ENCODE peak calls at places on chromosomes 4 and X, in four cellular contexts. V is right atrium auricular region, B is K562, Y is cardiac muscle cell. H is an unnamed sample.

GRCh38 chr4:53039741-53040458 is 177.8 kb downstream of the RASL11B start:
- DNase-seq in Y (no peak), B (peak), V (no peak), H (no peak)

GRCh38 chr4:130077275-130077674 is 981.3 kb downstream of the C4orf33 start:
- DNase-seq in V (no peak), B (no peak), Y (no peak), H (no peak)

GRCh38 chr4:3514806-3515421 is 17.3 kb downstream of the LRPAP1 start:
- DNase-seq in B (no peak), Y (no peak), V (no peak), H (no peak)

GRCh38 chr4:69239777-69240176 is 25.2 kb upstream of the UGT2B11 start:
- DNase-seq in Y (no peak), V (no peak), B (peak), H (no peak)

GRCh38 chrX:23062359-23062758 is 62.6 kb downstream of the DDX53 start:
- DNase-seq in Y (no peak), B (no peak), V (no peak), H (no peak)

GRCh38 chr4:2964077-2964471 is 703 bp downstream of the GRK4 start:
- DNase-seq in Y (no peak), V (no peak), B (peak), H (no peak)

GRCh38 chrX:76802698-76803097 is 375.2 kb downstream of the MAGEE1 start:
- DNase-seq in Y (no peak), V (no peak), B (no peak), H (no peak)

GRCh38 chr4:1524761-1525160 is 118.5 kb upstream of the NKX1-1 start:
- DNase-seq in B (no peak), Y (no peak), V (no peak), H (no peak)

GRCh38 chr4:153156263-153156662 is 48.0 kb upstream of the TRIM2 start:
- DNase-seq in Y (peak), V (no peak), B (peak), H (no peak)

GRCh38 chr4:82043809-82044137 is 330.0 kb downstream of the HNRNPD start:
- DNase-seq in Y (no peak), B (no peak), V (no peak), H (no peak)

GRCh38 chr4:32884198-32884597 is 2164.0 kb downstream of the PCDH7 start:
- DNase-seq in V (no peak), B (no peak), Y (peak), H (no peak)

GRCh38 chr4:3703343-3703676 is 62.9 kb upstream of the ADRA2C start:
- DNase-seq in V (no peak), Y (no peak), B (no peak), H (no peak)

GRCh38 chr4:150007512-150007911 is 70.7 kb upstream of the DCLK2 start:
- DNase-seq in Y (no peak), V (no peak), B (no peak), H (no peak)

GRCh38 chrX:56800801-56801200 is 71.8 kb downstream of the NBDY start:
- DNase-seq in V (no peak), B (peak), Y (peak), H (peak)

GRCh38 chr4:184568770-184569169 is 80.5 kb downstream of the CASP3 start:
- DNase-seq in Y (peak), V (no peak), B (no peak), H (no peak)

GRCh38 chrX:3811331-3812311 is 98.2 kb upstream of the PRKX start:
- DNase-seq in Y (peak), V (no peak), B (peak), H (no peak)

GRCh38 chr4:175891863-175892262 is 79.8 kb upstream of the GPM6A start:
- DNase-seq in V (no peak), B (no peak), Y (peak), H (no peak)

GRCh38 chr4:141246243-141246642 is 25.5 kb downstream of the ZNF330 start:
- DNase-seq in V (no peak), B (no peak), Y (peak), H (no peak)

GRCh38 chrX:16953606-16954211 is 7.3 kb downstream of the REPS2 start:
- DNase-seq in B (no peak), V (no peak), Y (no peak), H (no peak)

GRCh38 chr4:2270341-2271165 is 8.6 kb upstream of the MXD4 start:
- DNase-seq in V (no peak), B (no peak), Y (no peak), H (no peak)

GRCh38 chrX:153807976-153808375 is 13.5 kb downstream of the SSR4 start:
- DNase-seq in Y (no peak), B (no peak), V (no peak), H (no peak)

GRCh38 chrX:80285131-80285773 is 135.0 kb upstream of the TENT5D start:
- DNase-seq in V (no peak), Y (peak), B (peak), H (no peak)

GRCh38 chr4:71130827-71131603 is 137.6 kb downstream of the DCK start:
- DNase-seq in V (no peak), B (no peak), Y (peak), H (no peak)

GRCh38 chr4:182142146-182143085 is 100.8 kb upstream of the TENM3 start:
- DNase-seq in Y (peak), B (no peak), V (no peak), H (no peak)

GRCh38 chrX:19613645-19614323 is 98.5 kb upstream of the MAP3K15 start:
- DNase-seq in Y (no peak), V (no peak), B (no peak), H (no peak)
- TF ChIP-seq CTCF in Y (no peak), V (no peak), B (no peak), H (no peak)

GRCh38 chr4:39062094-39062493 is at the start of gene KLHL5:
- DNase-seq in V (no peak), Y (no peak), B (no peak), H (no peak)

GRCh38 chr4:39066371-39066770 is 4.3 kb downstream of the KLHL5 start:
- DNase-seq in V (no peak), Y (no peak), B (no peak), H (no peak)

GRCh38 chr4:39062499-39062898 is 467 bp downstream of the KLHL5 start:
- DNase-seq in B (no peak), V (no peak), Y (no peak), H (no peak)

GRCh38 chr4:39056023-39056422 is 6.0 kb upstream of the KLHL5 start:
- DNase-seq in V (no peak), B (no peak), Y (no peak), H (no peak)

GRCh38 chr4:39061450-39061849 is 582 bp upstream of the KLHL5 start:
- DNase-seq in B (no peak), Y (no peak), V (no peak), H (no peak)
- TF ChIP-seq CTCF in B (no peak), Y (no peak), V (no peak), H (no peak)

GRCh38 chr4:128427832-128428366 is 140.3 kb upstream of the PGRMC2 start:
- DNase-seq in Y (peak), B (peak), V (no peak), H (no peak)
- TF ChIP-seq CTCF in Y (peak), B (peak), V (peak), H (no peak)

DNA sequence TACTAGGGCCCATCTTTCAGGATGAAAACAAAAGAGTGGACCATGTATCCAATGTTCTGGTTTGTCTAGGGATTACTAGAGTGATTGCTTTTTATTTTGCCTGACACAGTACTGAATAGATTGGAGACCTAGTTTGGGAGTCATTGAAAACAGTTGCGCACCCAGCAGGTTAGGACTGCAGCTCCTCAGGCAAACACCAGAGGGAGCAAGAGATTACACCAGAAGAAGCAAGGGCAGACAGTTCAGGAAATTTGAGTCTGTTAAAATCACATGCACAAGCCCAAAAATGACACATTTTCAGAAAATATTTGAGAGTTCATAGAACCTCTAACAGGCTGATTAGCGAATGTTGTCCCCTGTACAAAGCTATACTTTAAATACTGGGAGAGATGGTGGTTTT is 55.6 kb downstream of the CYLC1 start:
- DNase-seq in Y (no peak), V (no peak), B (peak), H (no peak)
- TF ChIP-seq CTCF in Y (no peak), V (peak), B (no peak), H (no peak)

GRCh38 chr4:173301518-173302201 is 32.5 kb downstream of the HMGB2 start:
- DNase-seq in Y (peak), V (no peak), B (peak), H (no peak)
- TF ChIP-seq CTCF in Y (peak), V (peak), B (peak), H (peak)